ENCODE peak calls at places on chromosomes 13 and 19, in five cellular contexts. One of them, this sample, is unnamed.

GRCh38 chr13:99281811-99282263 is 23.7 kb upstream of the GPR18 start:
- DNase-seq in left lung: peak
- DNase-seq in neural progenitor cell: no peak
- DNase-seq in thoracic aorta: peak
- DNase-seq in cardiac muscle cell: no peak
- DNase-seq in this sample: peak

GRCh38 chr13:80168089-80168850 is 172.7 kb downstream of the SPRY2 start:
- DNase-seq in left lung: no peak
- DNase-seq in neural progenitor cell: no peak
- DNase-seq in thoracic aorta: no peak
- DNase-seq in cardiac muscle cell: peak
- DNase-seq in this sample: no peak

GRCh38 chr13:49366841-49367240 is 77.0 kb downstream of the CAB39L start:
- DNase-seq in left lung: no peak
- DNase-seq in neural progenitor cell: no peak
- DNase-seq in thoracic aorta: no peak
- DNase-seq in cardiac muscle cell: no peak
- DNase-seq in this sample: no peak

GRCh38 chr13:32125746-32126145 is 94.2 kb downstream of the FRY start:
- DNase-seq in left lung: no peak
- DNase-seq in neural progenitor cell: no peak
- DNase-seq in thoracic aorta: no peak
- DNase-seq in cardiac muscle cell: no peak
- DNase-seq in this sample: no peak

GRCh38 chr19:57706346-57706745 is 2.7 kb downstream of the ZNF154 start:
- DNase-seq in left lung: no peak
- DNase-seq in neural progenitor cell: no peak
- DNase-seq in thoracic aorta: no peak
- DNase-seq in cardiac muscle cell: no peak
- DNase-seq in this sample: no peak

GRCh38 chr13:20411638-20412342 is 113.9 kb downstream of the CRYL1 start:
- DNase-seq in left lung: no peak
- DNase-seq in neural progenitor cell: no peak
- DNase-seq in thoracic aorta: no peak
- DNase-seq in cardiac muscle cell: no peak
- DNase-seq in this sample: peak

GRCh38 chr13:32315255-32316029 is at the start of the genes BRCA2 and ZAR1L:
- DNase-seq in left lung: peak
- DNase-seq in neural progenitor cell: peak
- DNase-seq in thoracic aorta: peak
- DNase-seq in cardiac muscle cell: peak
- DNase-seq in this sample: peak

GRCh38 chr19:39327990-39328705 is 7.5 kb upstream of the LRFN1 start:
- DNase-seq in left lung: peak
- DNase-seq in neural progenitor cell: peak
- DNase-seq in thoracic aorta: peak
- DNase-seq in cardiac muscle cell: peak
- DNase-seq in this sample: peak

GRCh38 chr19:10811391-10812111 is 24.5 kb downstream of the TMED1 start:
- DNase-seq in left lung: no peak
- DNase-seq in neural progenitor cell: no peak
- DNase-seq in thoracic aorta: no peak
- DNase-seq in cardiac muscle cell: no peak
- DNase-seq in this sample: no peak

GRCh38 chr13:20301391-20302071 is 69.4 kb upstream of the GJB6 start:
- DNase-seq in left lung: no peak
- DNase-seq in neural progenitor cell: peak
- DNase-seq in thoracic aorta: no peak
- DNase-seq in cardiac muscle cell: no peak
- DNase-seq in this sample: no peak

GRCh38 chr13:42328672-42329071 is 56.7 kb downstream of the AKAP11 start:
- DNase-seq in left lung: no peak
- DNase-seq in neural progenitor cell: no peak
- DNase-seq in thoracic aorta: no peak
- DNase-seq in cardiac muscle cell: no peak
- DNase-seq in this sample: no peak

GRCh38 chr13:97301382-97302095 is 79.4 kb downstream of the MBNL2 start:
- DNase-seq in left lung: no peak
- DNase-seq in neural progenitor cell: no peak
- DNase-seq in thoracic aorta: no peak
- DNase-seq in cardiac muscle cell: no peak
- DNase-seq in this sample: no peak

GRCh38 chr13:36872621-36873020 is 47.4 kb downstream of the SMAD9 start:
- DNase-seq in left lung: no peak
- DNase-seq in neural progenitor cell: peak
- DNase-seq in thoracic aorta: no peak
- DNase-seq in cardiac muscle cell: no peak
- DNase-seq in this sample: no peak

DNA sequence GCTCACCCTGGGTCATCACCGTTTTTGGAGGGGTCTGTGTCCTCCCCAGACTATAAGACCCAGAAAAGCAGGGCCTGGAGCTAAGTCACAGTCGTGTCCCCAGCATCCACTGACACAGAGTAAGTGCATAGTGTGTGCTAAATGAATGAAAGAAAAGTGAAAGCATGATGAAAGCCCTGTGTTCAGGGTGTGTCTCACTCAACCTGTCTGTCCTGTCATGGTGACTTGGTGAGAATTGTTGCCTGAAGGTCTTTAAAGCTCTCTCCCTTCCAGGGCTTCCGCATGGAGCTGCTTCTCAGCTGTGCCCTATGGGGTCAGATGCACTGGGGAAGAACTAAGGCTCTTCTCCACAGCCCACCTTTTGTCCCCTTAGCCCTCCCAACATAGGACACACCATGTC is 20.5 kb upstream of the IGFL1 start:
- DNase-seq in left lung: no peak
- DNase-seq in neural progenitor cell: no peak
- DNase-seq in thoracic aorta: no peak
- DNase-seq in cardiac muscle cell: no peak
- DNase-seq in this sample: no peak
- H3K4me3 ChIP-seq in left lung: no peak
- H3K4me3 ChIP-seq in neural progenitor cell: no peak
- H3K4me3 ChIP-seq in thoracic aorta: no peak
- H3K4me3 ChIP-seq in cardiac muscle cell: no peak
- H3K4me3 ChIP-seq in this sample: no peak

DNA sequence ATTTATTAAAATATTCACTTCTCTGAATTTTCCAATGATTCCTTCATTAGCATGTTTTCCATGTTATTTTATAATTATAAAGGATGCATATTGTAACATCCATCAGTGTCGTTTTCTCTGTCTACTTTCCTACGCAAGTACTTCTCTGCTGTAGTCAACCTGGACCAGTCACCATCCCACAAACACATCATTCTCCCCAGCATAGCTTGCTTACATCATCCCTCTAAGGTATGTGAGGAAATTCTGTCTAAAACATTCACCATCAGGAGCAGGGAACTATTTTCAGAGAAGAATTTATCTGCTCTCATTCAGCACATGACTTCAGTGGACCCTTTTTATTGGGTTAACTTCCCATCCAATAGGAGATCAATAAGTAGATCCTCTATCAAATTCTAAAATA is 806.1 kb upstream of the ARGLU1 start:
- DNase-seq in left lung: no peak
- DNase-seq in neural progenitor cell: no peak
- DNase-seq in thoracic aorta: no peak
- DNase-seq in cardiac muscle cell: no peak
- DNase-seq in this sample: no peak
- H3K4me3 ChIP-seq in left lung: no peak
- H3K4me3 ChIP-seq in neural progenitor cell: no peak
- H3K4me3 ChIP-seq in thoracic aorta: no peak
- H3K4me3 ChIP-seq in cardiac muscle cell: no peak
- H3K4me3 ChIP-seq in this sample: no peak

GRCh38 chr13:22927008-22927393 is 253.8 kb upstream of the SGCG start:
- DNase-seq in left lung: peak
- DNase-seq in neural progenitor cell: no peak
- DNase-seq in thoracic aorta: no peak
- DNase-seq in cardiac muscle cell: no peak
- DNase-seq in this sample: no peak
- H3K4me3 ChIP-seq in left lung: peak
- H3K4me3 ChIP-seq in neural progenitor cell: peak
- H3K4me3 ChIP-seq in thoracic aorta: peak
- H3K4me3 ChIP-seq in cardiac muscle cell: no peak
- H3K4me3 ChIP-seq in this sample: no peak

GRCh38 chr19:47714339-47714738 is 1.1 kb downstream of the EHD2 start:
- DNase-seq in left lung: no peak
- DNase-seq in neural progenitor cell: no peak
- DNase-seq in thoracic aorta: no peak
- DNase-seq in cardiac muscle cell: no peak
- DNase-seq in this sample: no peak

GRCh38 chr19:47719047-47719885 is 6.0 kb downstream of the EHD2 start:
- DNase-seq in left lung: peak
- DNase-seq in neural progenitor cell: no peak
- DNase-seq in thoracic aorta: peak
- DNase-seq in cardiac muscle cell: peak
- DNase-seq in this sample: no peak

GRCh38 chr19:47711652-47712239 is 1.5 kb upstream of the EHD2 start:
- DNase-seq in left lung: no peak
- DNase-seq in neural progenitor cell: no peak
- DNase-seq in thoracic aorta: no peak
- DNase-seq in cardiac muscle cell: no peak
- DNase-seq in this sample: no peak

GRCh38 chr19:47716270-47716937 is 3.2 kb downstream of the EHD2 start:
- DNase-seq in left lung: peak
- DNase-seq in neural progenitor cell: no peak
- DNase-seq in thoracic aorta: no peak
- DNase-seq in cardiac muscle cell: no peak
- DNase-seq in this sample: no peak

GRCh38 chr19:47713046-47714021 is at the start of gene EHD2:
- DNase-seq in left lung: peak
- DNase-seq in neural progenitor cell: peak
- DNase-seq in thoracic aorta: no peak
- DNase-seq in cardiac muscle cell: peak
- DNase-seq in this sample: no peak
- H3K4me3 ChIP-seq in left lung: peak
- H3K4me3 ChIP-seq in neural progenitor cell: peak
- H3K4me3 ChIP-seq in thoracic aorta: peak
- H3K4me3 ChIP-seq in cardiac muscle cell: peak
- H3K4me3 ChIP-seq in this sample: no peak

GRCh38 chr19:35248310-35249145 is at the start of gene LSR:
- DNase-seq in left lung: peak
- DNase-seq in neural progenitor cell: peak
- DNase-seq in thoracic aorta: no peak
- DNase-seq in cardiac muscle cell: peak
- DNase-seq in this sample: peak

GRCh38 chr19:35249146-35249847 is 495 bp downstream of the LSR start:
- DNase-seq in left lung: peak
- DNase-seq in neural progenitor cell: peak
- DNase-seq in thoracic aorta: no peak
- DNase-seq in cardiac muscle cell: no peak
- DNase-seq in this sample: peak

GRCh38 chr19:35251456-35251855 is 2.7 kb downstream of the LSR start:
- DNase-seq in left lung: no peak
- DNase-seq in neural progenitor cell: no peak
- DNase-seq in thoracic aorta: no peak
- DNase-seq in cardiac muscle cell: no peak
- DNase-seq in this sample: no peak

GRCh38 chr19:35247526-35248309 is 1.1 kb upstream of the LSR start:
- DNase-seq in left lung: peak
- DNase-seq in neural progenitor cell: peak
- DNase-seq in thoracic aorta: no peak
- DNase-seq in cardiac muscle cell: peak
- DNase-seq in this sample: peak

GRCh38 chr19:35249848-35250711 is 1.3 kb downstream of the LSR start:
- DNase-seq in left lung: peak
- DNase-seq in neural progenitor cell: no peak
- DNase-seq in thoracic aorta: no peak
- DNase-seq in cardiac muscle cell: no peak
- DNase-seq in this sample: no peak
- H3K4me3 ChIP-seq in left lung: peak
- H3K4me3 ChIP-seq in neural progenitor cell: peak
- H3K4me3 ChIP-seq in thoracic aorta: peak
- H3K4me3 ChIP-seq in cardiac muscle cell: peak
- H3K4me3 ChIP-seq in this sample: peak

GRCh38 chr13:106314417-106314816 is 221.0 kb downstream of the EFNB2 start:
- DNase-seq in left lung: no peak
- DNase-seq in neural progenitor cell: no peak
- DNase-seq in thoracic aorta: no peak
- DNase-seq in cardiac muscle cell: no peak
- DNase-seq in this sample: no peak
- H3K4me3 ChIP-seq in left lung: no peak
- H3K4me3 ChIP-seq in neural progenitor cell: no peak
- H3K4me3 ChIP-seq in thoracic aorta: no peak
- H3K4me3 ChIP-seq in cardiac muscle cell: no peak
- H3K4me3 ChIP-seq in this sample: no peak

DNA sequence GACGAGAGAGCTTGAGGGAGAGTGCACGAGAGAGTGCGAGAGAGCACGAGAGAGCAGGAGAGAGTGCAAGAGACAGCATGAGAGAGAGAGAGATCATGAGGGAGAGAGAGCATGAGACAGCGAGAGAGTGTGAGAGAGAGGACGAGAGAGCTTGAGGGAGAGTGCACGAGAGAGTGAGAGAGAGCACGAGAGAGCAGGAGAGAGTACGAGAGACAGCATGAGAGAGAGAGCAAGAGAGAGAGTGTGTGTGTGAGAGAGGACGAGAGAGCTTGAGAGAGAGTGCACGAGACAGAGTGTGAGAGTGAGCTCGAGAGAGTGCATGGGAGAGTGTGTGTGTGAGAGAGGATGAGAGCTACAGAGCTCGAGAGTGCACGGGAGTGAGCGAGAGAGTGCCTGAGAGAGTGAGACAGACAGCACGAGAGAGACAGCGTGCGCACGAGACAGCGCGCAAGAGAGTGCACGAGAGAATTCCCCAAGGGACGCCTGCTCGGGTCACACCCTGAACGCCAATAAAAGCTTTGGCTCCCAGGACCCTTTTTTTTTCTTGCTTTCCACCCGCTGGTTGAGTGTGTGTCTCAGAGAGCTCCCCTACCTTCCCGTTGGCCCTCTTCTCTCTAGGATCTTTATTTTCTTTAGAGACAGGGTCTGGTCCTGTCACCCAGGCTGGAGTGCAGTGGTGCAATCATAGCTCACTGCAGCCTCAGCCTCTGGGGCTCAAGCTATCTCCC is 3.7 kb downstream of the CD70 start:
- DNase-seq in left lung: no peak
- DNase-seq in neural progenitor cell: peak
- DNase-seq in thoracic aorta: no peak
- DNase-seq in cardiac muscle cell: no peak
- DNase-seq in this sample: no peak
- H3K4me3 ChIP-seq in left lung: no peak
- H3K4me3 ChIP-seq in neural progenitor cell: peak
- H3K4me3 ChIP-seq in thoracic aorta: peak
- H3K4me3 ChIP-seq in cardiac muscle cell: peak
- H3K4me3 ChIP-seq in this sample: peak

GRCh38 chr19:36973844-36974195 is 57.7 kb downstream of the ZNF568 start:
- DNase-seq in left lung: no peak
- DNase-seq in neural progenitor cell: no peak
- DNase-seq in thoracic aorta: no peak
- DNase-seq in cardiac muscle cell: no peak
- DNase-seq in this sample: no peak
- H3K4me3 ChIP-seq in left lung: peak
- H3K4me3 ChIP-seq in neural progenitor cell: no peak
- H3K4me3 ChIP-seq in thoracic aorta: peak
- H3K4me3 ChIP-seq in cardiac muscle cell: peak
- H3K4me3 ChIP-seq in this sample: peak